ENCODE peak calls at places on chromosome 13, in five cellular contexts. P is A549, N is right lobe of liver, D is uterus, Z is aorta. U is an unnamed sample.

GRCh38 chr13:98570929-98571372 is 6.0 kb downstream of the STK24 start:
- DNase-seq in P (no peak), N (no peak), D (peak; percentile 35), Z (no peak), U (no peak)

GRCh38 chr13:46648166-46648607 is 95.2 kb downstream of the LRCH1 start:
- DNase-seq in P (peak; percentile 33), N (peak; percentile 71), D (no peak), Z (no peak), U (no peak)

GRCh38 chr13:110872034-110872767 is 42.7 kb downstream of the ANKRD10 start:
- DNase-seq in P (no peak), N (no peak), D (peak; percentile 42), Z (no peak), U (no peak)

GRCh38 chr13:109840201-109840892 is 54.0 kb upstream of the IRS2 start:
- DNase-seq in P (no peak), N (no peak), D (no peak), Z (no peak), U (no peak)

GRCh38 chr13:91813255-91813654 is 414.8 kb downstream of the GPC5 start:
- DNase-seq in P (no peak), N (no peak), D (no peak), Z (no peak), U (peak; percentile 18)

GRCh38 chr13:40764587-40765403 is 6.2 kb downstream of the MRPS31 start:
- DNase-seq in P (no peak), N (peak; percentile 71), D (no peak), Z (no peak), U (no peak)

GRCh38 chr13:43223206-43223605 is 199.8 kb downstream of the DNAJC15 start:
- DNase-seq in P (no peak), N (no peak), D (no peak), Z (no peak), U (no peak)

GRCh38 chr13:40452741-40453665 is 213.4 kb downstream of the FOXO1 start:
- DNase-seq in P (peak; percentile 33), N (no peak), D (no peak), Z (no peak), U (no peak)

GRCh38 chr13:34867590-34867989 is 74.5 kb upstream of the NBEA start:
- DNase-seq in P (peak; percentile 15), N (no peak), D (no peak), Z (no peak), U (no peak)

GRCh38 chr13:89061821-89062220 is 1390.7 kb downstream of the SLITRK5 start:
- DNase-seq in P (no peak), N (no peak), D (no peak), Z (no peak), U (no peak)

GRCh38 chr13:106151056-106151699 is 384.3 kb downstream of the EFNB2 start:
- DNase-seq in P (peak; percentile 63), N (no peak), D (no peak), Z (no peak), U (no peak)

GRCh38 chr13:86318424-86318823 is 519.2 kb upstream of the SLITRK6 start:
- DNase-seq in P (no peak), N (no peak), D (no peak), Z (no peak), U (no peak)

GRCh38 chr13:40639226-40639681 is 27.2 kb downstream of the FOXO1 start:
- DNase-seq in P (no peak), N (no peak), D (no peak), Z (peak; percentile 68), U (no peak)

GRCh38 chr13:38255600-38255999 is 94.1 kb upstream of the UFM1 start:
- DNase-seq in P (no peak), N (no peak), D (no peak), Z (no peak), U (no peak)

GRCh38 chr13:38635030-38635429 is 51.8 kb upstream of the FREM2 start:
- DNase-seq in P (no peak), N (no peak), D (no peak), Z (no peak), U (no peak)

GRCh38 chr13:88086577-88086976 is 415.4 kb downstream of the SLITRK5 start:
- DNase-seq in P (no peak), N (no peak), D (no peak), Z (no peak), U (no peak)

GRCh38 chr13:91133941-91134772 is 213.3 kb upstream of the MIR17HG start:
- DNase-seq in P (peak; percentile 57), N (no peak), D (no peak), Z (no peak), U (no peak)

GRCh38 chr13:29162638-29163037 is 342.5 kb downstream of the MTUS2 start:
- DNase-seq in P (peak; percentile 30), N (no peak), D (no peak), Z (no peak), U (no peak)

GRCh38 chr13:112752711-112753541 is 63.1 kb downstream of the ATP11A start:
- DNase-seq in P (peak; percentile 8), N (no peak), D (peak; percentile 64), Z (no peak), U (no peak)

GRCh38 chr13:23323946-23324709 is 109.4 kb downstream of the SACS start:
- DNase-seq in P (no peak), N (no peak), D (no peak), Z (no peak), U (no peak)

GRCh38 chr13:49551245-49551644 is 34.1 kb downstream of the RCBTB1 start:
- DNase-seq in P (no peak), N (no peak), D (no peak), Z (no peak), U (no peak)

GRCh38 chr13:51761638-51762350 is 42.2 kb downstream of the DHRS12 start:
- DNase-seq in P (no peak), N (no peak), D (no peak), Z (no peak), U (peak; percentile 43)

GRCh38 chr13:112444001-112444311 is 67.8 kb downstream of the SPACA7 start:
- DNase-seq in P (peak; percentile 50), N (peak; percentile 74), D (peak; percentile 31), Z (no peak), U (peak; percentile 49)

GRCh38 chr13:84760956-84761355 is 878.7 kb upstream of the SLITRK1 start:
- DNase-seq in P (no peak), N (no peak), D (no peak), Z (no peak), U (no peak)

GRCh38 chr13:75415720-75416119 is 66.2 kb downstream of the TBC1D4 start:
- DNase-seq in P (no peak), N (no peak), D (no peak), Z (no peak), U (no peak)

GRCh38 chr13:69809152-69809551 is 298.5 kb upstream of the ATXN8OS start:
- DNase-seq in P (no peak), N (no peak), D (no peak), Z (no peak), U (no peak)

GRCh38 chr13:77298403-77298802 is 28.5 kb downstream of the MYCBP2 start:
- DNase-seq in P (no peak), N (no peak), D (no peak), Z (no peak), U (no peak)

GRCh38 chr13:28820099-28821051 is at the start of gene MTUS2:
- DNase-seq in P (no peak), N (peak; percentile 53), D (no peak), Z (peak; percentile 44), U (no peak)

GRCh38 chr13:33645591-33646554 is 172.1 kb upstream of the RFC3 start:
- DNase-seq in P (no peak), N (no peak), D (no peak), Z (no peak), U (no peak)
- H3K4me3 ChIP-seq in P (no peak overlapping the region), N (no peak overlapping the region), D (no peak overlapping the region), Z (no peak overlapping the region), U (no peak overlapping the region)

DNA sequence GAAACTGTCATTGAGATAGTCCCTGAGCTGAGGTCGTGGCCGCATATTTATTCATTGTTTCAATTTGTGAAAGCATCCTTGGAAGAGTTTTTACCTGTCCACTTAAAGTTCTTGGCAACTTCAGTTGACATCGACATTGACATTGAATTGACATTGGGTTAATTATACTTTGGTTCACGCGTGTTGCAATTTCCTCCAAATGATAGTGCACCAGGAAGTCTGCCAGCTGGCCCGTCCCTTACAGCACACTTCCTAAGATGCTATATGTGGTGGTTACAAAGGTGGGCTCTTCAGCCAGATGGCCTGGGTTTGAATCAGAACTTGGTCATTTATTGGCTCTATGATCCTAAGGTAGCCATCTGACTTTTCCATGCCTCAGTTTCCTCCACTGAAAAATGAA is 176.0 kb downstream of the FGF14 start:
- DNase-seq in P (no peak), N (peak; percentile 62), D (no peak), Z (no peak), U (no peak)
- H3K27ac ChIP-seq in P (no peak overlapping the region), N (no peak overlapping the region), D (no peak overlapping the region), Z (no peak overlapping the region), U (no peak overlapping the region)

DNA sequence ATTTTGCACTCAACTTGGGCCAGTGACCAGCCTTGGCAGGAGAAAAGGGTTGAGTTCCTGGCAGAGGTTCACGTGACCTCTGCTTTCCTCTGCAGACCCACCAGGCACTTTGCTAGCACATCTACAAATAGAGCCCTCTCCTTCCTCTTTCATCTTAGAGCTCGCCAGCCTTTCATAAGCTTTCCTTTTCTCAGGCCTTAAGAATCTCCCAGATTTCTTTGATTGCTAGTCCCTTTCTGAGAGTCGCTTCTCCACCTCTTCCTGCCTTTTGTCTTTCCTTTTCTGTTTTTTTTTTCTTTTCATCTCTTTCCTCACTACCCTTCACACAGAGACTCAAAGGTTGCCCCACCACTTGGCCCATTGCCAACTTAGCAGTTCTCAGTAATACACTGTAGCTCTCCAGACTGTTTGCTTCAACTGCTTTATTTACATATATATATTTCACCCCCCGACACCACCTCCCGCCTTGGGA is 375.7 kb upstream of the SPRY2 start:
- DNase-seq in P (no peak), N (no peak), D (no peak), Z (peak; percentile 49), U (no peak)
- H3K4me3 ChIP-seq in P (no peak overlapping the region), N (no peak overlapping the region), D (no peak overlapping the region), Z (no peak overlapping the region), U (no peak overlapping the region)

GRCh38 chr13:30983431-30983830 is 51.0 kb downstream of the TEX26 start:
- DNase-seq in P (no peak), N (no peak), D (no peak), Z (no peak), U (no peak)
- H3K27ac ChIP-seq in P (no peak overlapping the region), N (no peak overlapping the region), D (no peak overlapping the region), Z (no peak overlapping the region), U (no peak overlapping the region)

GRCh38 chr13:99606322-99607089 is 105.2 kb downstream of the TM9SF2 start:
- DNase-seq in P (peak; percentile 83), N (peak; percentile 98), D (peak; percentile 89), Z (peak; percentile 92), U (peak; percentile 91)
- H3K4me3 ChIP-seq in P (peak within 1 kb of the TSS; percentile 74), N (peak within 1 kb of the TSS; percentile 67), D (peak within 1 kb of the TSS; percentile 64), Z (peak within 1 kb of the TSS; percentile 78), U (peak within 1 kb of the TSS; percentile 83)

GRCh38 chr13:101451641-101452040 is 834 bp upstream of the ITGBL1 start:
- DNase-seq in P (no peak), N (no peak), D (no peak), Z (no peak), U (no peak)

GRCh38 chr13:101452519-101453485 is at the start of gene ITGBL1:
- DNase-seq in P (no peak), N (no peak), D (no peak), Z (peak; percentile 60), U (peak; percentile 25)

GRCh38 chr13:101447852-101448251 is 4.6 kb upstream of the ITGBL1 start:
- DNase-seq in P (no peak), N (no peak), D (no peak), Z (no peak), U (no peak)

GRCh38 chr13:101450749-101451130 is 1.7 kb upstream of the ITGBL1 start:
- DNase-seq in P (no peak), N (no peak), D (no peak), Z (no peak), U (no peak)

GRCh38 chr13:101449971-101450748 is 2.3 kb upstream of the ITGBL1 start:
- DNase-seq in P (peak; percentile 81), N (no peak), D (no peak), Z (no peak), U (no peak)
- H3K27ac ChIP-seq in P (peak overlapping the region; percentile 89), N (no peak overlapping the region), D (no peak overlapping the region), Z (no peak overlapping the region), U (no peak overlapping the region)